ENCODE peak calls at places on chromosome 1, in six cellular contexts. K is effector CD4-positive, alpha-beta T cell; Q is NCI-H1930; U is HTR-8/SVneo; P is hypothalamus; R is stimulated activated CD4-positive, alpha-beta T cell treated with anti-CD3 and anti-CD28 coated beads, Interleukin-12 subunit alpha, Interleukin-12 subunit beta, amount 100 ng/mL, for 4 hours. O is an unnamed sample.

GRCh38 chr1:5493708-5494390 is 498.4 kb downstream of the NPHP4 start:
- DNase-seq in K (no peak), Q (no peak), U (no peak), P (no peak), R (no peak), O (no peak)

GRCh38 chr1:168300626-168301025 is 19.9 kb downstream of the TBX19 start:
- DNase-seq in K (no peak), Q (no peak), U (no peak), P (no peak), R (no peak), O (no peak)

GRCh38 chr1:208100906-208101305 is 143.3 kb downstream of the PLXNA2 start:
- DNase-seq in K (no peak), Q (no peak), U (no peak), P (no peak), R (no peak), O (no peak)

GRCh38 chr1:182206628-182207239 is 145.2 kb upstream of the ZNF648 start:
- DNase-seq in K (no peak), Q (no peak), U (no peak), P (no peak), R (no peak), O (no peak)

GRCh38 chr1:216614011-216614934 is 109.0 kb downstream of the ESRRG start:
- DNase-seq in K (no peak), Q (no peak), U (no peak), P (no peak), R (no peak), O (no peak)

GRCh38 chr1:5758000-5758858 is 234.0 kb downstream of the NPHP4 start:
- DNase-seq in K (no peak), Q (no peak), U (no peak), P (no peak), R (no peak), O (no peak)

GRCh38 chr1:64043976-64044375 is 159.4 kb upstream of the UBE2U start:
- DNase-seq in K (no peak), Q (no peak), U (no peak), P (no peak), R (no peak), O (no peak)

GRCh38 chr1:905811-906531 is 17.8 kb upstream of the SAMD11 start:
- DNase-seq in K (no peak), Q (no peak), U (no peak), P (no peak), R (no peak), O (no peak)

GRCh38 chr1:85274969-85275453 is 1.4 kb downstream of the BCL10 start:
- DNase-seq in K (no peak), Q (no peak), U (no peak), P (no peak), R (no peak), O (no peak)

GRCh38 chr1:162632234-162632666 is at the start of gene DDR2:
- DNase-seq in K (no peak), Q (no peak), U (peak; percentile 54), P (no peak), R (no peak), O (no peak)

GRCh38 chr1:246165826-246166709 is 341.0 kb downstream of the SMYD3 start:
- DNase-seq in K (no peak), Q (peak; percentile 43), U (no peak), P (no peak), R (no peak), O (no peak)

GRCh38 chr1:220335668-220336067 is 63.4 kb upstream of the RAB3GAP2 start:
- DNase-seq in K (no peak), Q (no peak), U (no peak), P (no peak), R (no peak), O (no peak)

O was measured in iPS DF 6.9.